ENCODE peak calls at places on chromosomes 6 and 20, in six cellular contexts. K is omental fat pad, D is mucosa of gallbladder, Q is activated B cell treated with CpG ODN at 0.5 μM for 24 hours, M is iPS DF 19.7, F is brain microvascular endothelial cell. Y is an unnamed sample.
A peak's percentile ranks its signal among the peaks of the same experiment; 100 is the strongest.

GRCh38 chr6:151121900-151122299 is 117.9 kb upstream of the AKAP12 start:
- DNase-seq in K (no peak), D (no peak), Q (no peak), M (no peak), F (no peak), Y (no peak)

GRCh38 chr6:88609973-88610372 is 353.4 kb downstream of the RNGTT start:
- DNase-seq in K (no peak), D (no peak), Q (no peak), M (no peak), F (no peak), Y (no peak)

GRCh38 chr6:111706841-111707391 is 101.2 kb upstream of the TRAF3IP2 start:
- DNase-seq in K (no peak), D (no peak), Q (no peak), M (no peak), F (no peak), Y (no peak)

GRCh38 chr6:28867078-28867414 is 56.7 kb downstream of the TRIM27 start:
- DNase-seq in K (no peak), D (no peak), Q (no peak), M (no peak), F (no peak), Y (no peak)

GRCh38 chr6:119273799-119274595 is 75.6 kb downstream of the MAN1A1 start:
- DNase-seq in K (no peak), D (no peak), Q (no peak), M (no peak), F (no peak), Y (no peak)

GRCh38 chr6:100883347-100883746 is 2.2 kb upstream of the ASCC3 start:
- DNase-seq in K (no peak), D (no peak), Q (no peak), M (no peak), F (no peak), Y (no peak)

GRCh38 chr20:24955045-24955444 is 6.0 kb downstream of the CST7 start:
- DNase-seq in K (no peak), D (peak; percentile 9), Q (no peak), M (no peak), F (no peak), Y (no peak)

GRCh38 chr6:159170333-159170672 is 1.1 kb downstream of the FNDC1 start:
- DNase-seq in K (no peak), D (no peak), Q (no peak), M (no peak), F (no peak), Y (no peak)

GRCh38 chr6:9583946-9584345 is 830.9 kb downstream of the TFAP2A start:
- DNase-seq in K (no peak), D (no peak), Q (no peak), M (no peak), F (no peak), Y (no peak)

Y was measured in NCI-H460.